ENCODE peak calls at places on chromosomes 7 and 10, in six cellular contexts. One of them, this sample, is unnamed.

GRCh38 chr10:78657622-78658165 is 411.1 kb upstream of the ZMIZ1 start:
- DNase-seq in astrocyte of the cerebellum: no peak
- DNase-seq in A549: peak
- DNase-seq in NAMALWA: peak
- DNase-seq in thyroid gland: peak
- DNase-seq in GM10248: peak
- DNase-seq in this sample: peak

GRCh38 chr10:43809211-43809930 is 160.7 kb upstream of the ZNF32 start:
- DNase-seq in thyroid gland: peak
- DNase-seq in astrocyte of the cerebellum: peak
- DNase-seq in GM10248: no peak
- DNase-seq in A549: no peak
- DNase-seq in NAMALWA: no peak
- DNase-seq in this sample: no peak

GRCh38 chr7:48426966-48427555 is 255.8 kb downstream of the ABCA13 start:
- DNase-seq in astrocyte of the cerebellum: no peak
- DNase-seq in A549: peak
- DNase-seq in GM10248: no peak
- DNase-seq in thyroid gland: no peak
- DNase-seq in NAMALWA: no peak
- DNase-seq in this sample: no peak

GRCh38 chr10:326894-327635 is 191.8 kb downstream of the ZMYND11 start:
- DNase-seq in thyroid gland: no peak
- DNase-seq in A549: no peak
- DNase-seq in GM10248: no peak
- DNase-seq in astrocyte of the cerebellum: no peak
- DNase-seq in NAMALWA: no peak
- DNase-seq in this sample: no peak

GRCh38 chr10:11017575-11018425 is at the start of gene CELF2:
- DNase-seq in thyroid gland: peak
- DNase-seq in GM10248: peak
- DNase-seq in A549: no peak
- DNase-seq in NAMALWA: peak
- DNase-seq in astrocyte of the cerebellum: no peak
- DNase-seq in this sample: peak

GRCh38 chr7:148962823-148963582 is 65.3 kb downstream of the PDIA4 start:
- DNase-seq in GM10248: peak
- DNase-seq in A549: peak
- DNase-seq in thyroid gland: peak
- DNase-seq in NAMALWA: peak
- DNase-seq in astrocyte of the cerebellum: no peak
- DNase-seq in this sample: peak

GRCh38 chr10:11701451-11702095 is 40.6 kb upstream of the ECHDC3 start:
- DNase-seq in thyroid gland: no peak
- DNase-seq in A549: no peak
- DNase-seq in astrocyte of the cerebellum: no peak
- DNase-seq in GM10248: no peak
- DNase-seq in NAMALWA: no peak
- DNase-seq in this sample: no peak

GRCh38 chr10:133249975-133250754 is 12.5 kb downstream of the VENTX start:
- DNase-seq in NAMALWA: no peak
- DNase-seq in thyroid gland: no peak
- DNase-seq in astrocyte of the cerebellum: no peak
- DNase-seq in GM10248: no peak
- DNase-seq in A549: no peak
- DNase-seq in this sample: no peak

GRCh38 chr10:34360984-34361383 is 454.1 kb downstream of the PARD3 start:
- DNase-seq in thyroid gland: no peak
- DNase-seq in GM10248: no peak
- DNase-seq in NAMALWA: no peak
- DNase-seq in astrocyte of the cerebellum: no peak
- DNase-seq in A549: peak
- DNase-seq in this sample: no peak

GRCh38 chr10:121027390-121027789 is 176.2 kb downstream of the WDR11 start:
- DNase-seq in astrocyte of the cerebellum: no peak
- DNase-seq in NAMALWA: no peak
- DNase-seq in GM10248: no peak
- DNase-seq in A549: no peak
- DNase-seq in thyroid gland: no peak
- DNase-seq in this sample: no peak

GRCh38 chr7:66542528-66543373 is 85.9 kb upstream of the KCTD7 start:
- DNase-seq in astrocyte of the cerebellum: no peak
- DNase-seq in A549: no peak
- DNase-seq in GM10248: no peak
- DNase-seq in NAMALWA: no peak
- DNase-seq in thyroid gland: peak
- DNase-seq in this sample: no peak

GRCh38 chr10:1515780-1516491 is 221.4 kb downstream of the ADARB2 start:
- DNase-seq in thyroid gland: no peak
- DNase-seq in GM10248: no peak
- DNase-seq in astrocyte of the cerebellum: no peak
- DNase-seq in A549: no peak
- DNase-seq in NAMALWA: no peak
- DNase-seq in this sample: no peak

GRCh38 chr7:98880485-98880884 is 2.2 kb downstream of the TRRAP start:
- DNase-seq in GM10248: no peak
- DNase-seq in A549: no peak
- DNase-seq in thyroid gland: no peak
- DNase-seq in astrocyte of the cerebellum: no peak
- DNase-seq in NAMALWA: no peak
- DNase-seq in this sample: no peak

GRCh38 chr10:72736176-72736795 is 44.3 kb downstream of the MCU start:
- DNase-seq in A549: peak
- DNase-seq in GM10248: no peak
- DNase-seq in astrocyte of the cerebellum: peak
- DNase-seq in NAMALWA: no peak
- DNase-seq in thyroid gland: no peak
- DNase-seq in this sample: no peak

GRCh38 chr7:131620673-131621609 is 64.5 kb upstream of the PODXL start:
- DNase-seq in A549: no peak
- DNase-seq in NAMALWA: no peak
- DNase-seq in GM10248: no peak
- DNase-seq in thyroid gland: no peak
- DNase-seq in astrocyte of the cerebellum: peak
- DNase-seq in this sample: no peak

GRCh38 chr7:159166530-159166929 is 21.9 kb upstream of the VIPR2 start:
- DNase-seq in GM10248: no peak
- DNase-seq in astrocyte of the cerebellum: no peak
- DNase-seq in A549: no peak
- DNase-seq in thyroid gland: no peak
- DNase-seq in NAMALWA: no peak
- DNase-seq in this sample: no peak

GRCh38 chr10:73467210-73467609 is 28.6 kb downstream of the PPP3CB start:
- DNase-seq in thyroid gland: no peak
- DNase-seq in A549: no peak
- DNase-seq in NAMALWA: no peak
- DNase-seq in astrocyte of the cerebellum: no peak
- DNase-seq in GM10248: peak
- DNase-seq in this sample: peak

GRCh38 chr10:77179015-77179695 is 458.5 kb downstream of the KCNMA1 start:
- DNase-seq in GM10248: no peak
- DNase-seq in thyroid gland: peak
- DNase-seq in A549: peak
- DNase-seq in astrocyte of the cerebellum: peak
- DNase-seq in NAMALWA: no peak
- DNase-seq in this sample: no peak

GRCh38 chr10:74525885-74526284 is 300.5 kb upstream of the KAT6B start:
- DNase-seq in thyroid gland: no peak
- DNase-seq in astrocyte of the cerebellum: no peak
- DNase-seq in A549: no peak
- DNase-seq in NAMALWA: no peak
- DNase-seq in GM10248: no peak
- DNase-seq in this sample: no peak

GRCh38 chr10:30775779-30776591 is 146.4 kb upstream of the LYZL2 start:
- DNase-seq in NAMALWA: no peak
- DNase-seq in astrocyte of the cerebellum: peak
- DNase-seq in thyroid gland: no peak
- DNase-seq in GM10248: no peak
- DNase-seq in A549: no peak
- DNase-seq in this sample: no peak

GRCh38 chr10:130395248-130395936 is 259.2 kb downstream of the GLRX3 start:
- DNase-seq in astrocyte of the cerebellum: no peak
- DNase-seq in GM10248: no peak
- DNase-seq in A549: no peak
- DNase-seq in thyroid gland: no peak
- DNase-seq in NAMALWA: no peak
- DNase-seq in this sample: no peak

GRCh38 chr7:31052504-31052840 is 364 bp downstream of the ADCYAP1R1 start:
- DNase-seq in A549: no peak
- DNase-seq in GM10248: no peak
- DNase-seq in NAMALWA: no peak
- DNase-seq in astrocyte of the cerebellum: no peak
- DNase-seq in thyroid gland: no peak
- DNase-seq in this sample: no peak

GRCh38 chr7:4819450-4820404 is 42.1 kb downstream of the PAPOLB start:
- DNase-seq in A549: no peak
- DNase-seq in thyroid gland: no peak
- DNase-seq in GM10248: no peak
- DNase-seq in NAMALWA: no peak
- DNase-seq in astrocyte of the cerebellum: no peak
- DNase-seq in this sample: no peak

GRCh38 chr7:12583181-12583580 is 12.7 kb downstream of the SCIN start:
- DNase-seq in GM10248: no peak
- DNase-seq in astrocyte of the cerebellum: no peak
- DNase-seq in A549: no peak
- DNase-seq in NAMALWA: no peak
- DNase-seq in thyroid gland: no peak
- DNase-seq in this sample: no peak

GRCh38 chr7:99407849-99408346 is 499 bp downstream of the PDAP1 start:
- DNase-seq in thyroid gland: peak
- DNase-seq in A549: peak
- DNase-seq in astrocyte of the cerebellum: peak
- DNase-seq in GM10248: no peak
- DNase-seq in NAMALWA: peak
- DNase-seq in this sample: no peak

GRCh38 chr7:141003172-141004080 is 11.3 kb downstream of the MRPS33 start:
- DNase-seq in A549: no peak
- DNase-seq in NAMALWA: no peak
- DNase-seq in thyroid gland: no peak
- DNase-seq in astrocyte of the cerebellum: no peak
- DNase-seq in GM10248: no peak
- DNase-seq in this sample: no peak

GRCh38 chr7:11193888-11194287 is 220.2 kb downstream of the PHF14 start:
- DNase-seq in thyroid gland: no peak
- DNase-seq in NAMALWA: no peak
- DNase-seq in A549: no peak
- DNase-seq in GM10248: no peak
- DNase-seq in astrocyte of the cerebellum: no peak
- DNase-seq in this sample: no peak

GRCh38 chr10:72015868-72016267 is 51.7 kb downstream of the CHST3 start:
- DNase-seq in NAMALWA: no peak
- DNase-seq in GM10248: no peak
- DNase-seq in astrocyte of the cerebellum: no peak
- DNase-seq in A549: no peak
- DNase-seq in thyroid gland: no peak
- DNase-seq in this sample: no peak

GRCh38 chr10:126690534-126690933 is 20.0 kb upstream of the C10orf90 start:
- DNase-seq in GM10248: no peak
- DNase-seq in astrocyte of the cerebellum: no peak
- DNase-seq in thyroid gland: no peak
- DNase-seq in A549: no peak
- DNase-seq in NAMALWA: no peak
- DNase-seq in this sample: no peak

GRCh38 chr7:72025381-72025960 is 386.7 kb downstream of the CALN1 start:
- DNase-seq in GM10248: no peak
- DNase-seq in thyroid gland: no peak
- DNase-seq in astrocyte of the cerebellum: no peak
- DNase-seq in NAMALWA: no peak
- DNase-seq in A549: no peak
- DNase-seq in this sample: no peak